ENCODE peak calls at places on chromosomes 2 and 18, in four cellular contexts. H is spleen, Q is left lobe of liver, W is heart left ventricle. V is an unnamed sample.

GRCh38 chr2:189204322-189204941 is 24.9 kb upstream of the COL5A2 start:
- DNase-seq in H (no peak), Q (no peak), W (no peak), V (no peak)

GRCh38 chr2:19796036-19796703 is 105.6 kb downstream of the TTC32 start:
- DNase-seq in H (no peak), Q (no peak), W (no peak), V (no peak)

GRCh38 chr18:34794346-34794745 is 84.2 kb downstream of the DTNA start:
- DNase-seq in H (no peak), Q (no peak), W (no peak), V (no peak)

GRCh38 chr2:12615509-12615908 is 101.2 kb upstream of the TRIB2 start:
- DNase-seq in H (no peak), Q (no peak), W (no peak), V (no peak)

GRCh38 chr2:62140785-62141740 is 54.9 kb upstream of the B3GNT2 start:
- DNase-seq in H (no peak), Q (no peak), W (no peak), V (no peak)

GRCh38 chr2:149490296-149490695 is 97.3 kb downstream of the MMADHC start:
- DNase-seq in H (no peak), Q (no peak), W (no peak), V (no peak)

GRCh38 chr2:55885129-55885943 is 38.2 kb downstream of the EFEMP1 start:
- DNase-seq in H (no peak), Q (no peak), W (no peak), V (no peak)

GRCh38 chr18:3392467-3392855 is 57.5 kb upstream of the TGIF1 start:
- DNase-seq in H (no peak), Q (no peak), W (no peak), V (no peak)

GRCh38 chr2:5618271-5618670 is 73.9 kb upstream of the SOX11 start:
- DNase-seq in H (no peak), Q (no peak), W (no peak), V (no peak)

GRCh38 chr2:119537792-119538191 is 6.5 kb upstream of the CFAP221 start:
- DNase-seq in H (no peak), Q (no peak), W (no peak), V (no peak)

GRCh38 chr2:138699421-138699820 is 80.8 kb downstream of the NXPH2 start:
- DNase-seq in H (no peak), Q (no peak), W (no peak), V (no peak)

GRCh38 chr2:112542123-112542973 is at the start of gene POLR1B:
- DNase-seq in H (peak), Q (peak), W (peak), V (peak)

GRCh38 chr18:39313992-39314391 is 1748.4 kb upstream of the CELF4 start:
- DNase-seq in H (no peak), Q (no peak), W (no peak), V (no peak)

GRCh38 chr18:68778280-68778875 is 19.5 kb upstream of the CCDC102B start:
- DNase-seq in H (no peak), Q (no peak), W (no peak), V (no peak)

GRCh38 chr2:2234398-2234797 is 96.7 kb downstream of the MYT1L start:
- DNase-seq in H (no peak), Q (no peak), W (no peak), V (no peak)

GRCh38 chr2:151380617-151381235 is 23.3 kb downstream of the TNFAIP6 start:
- DNase-seq in H (no peak), Q (no peak), W (no peak), V (no peak)

GRCh38 chr18:42196651-42197050 is 241.6 kb downstream of the PIK3C3 start:
- DNase-seq in H (no peak), Q (no peak), W (no peak), V (no peak)

GRCh38 chr2:54208364-54209240 is 47.4 kb downstream of the TSPYL6 start:
- DNase-seq in H (no peak), Q (no peak), W (no peak), V (no peak)

GRCh38 chr2:68971591-68972231 is 2.7 kb upstream of the GKN1 start:
- DNase-seq in H (no peak), Q (no peak), W (no peak), V (no peak)

GRCh38 chr2:185188656-185189055 is 549.9 kb upstream of the FSIP2 start:
- DNase-seq in H (no peak), Q (no peak), W (no peak), V (no peak)

GRCh38 chr18:63253428-63254372 is 65.9 kb downstream of the BCL2 start:
- DNase-seq in H (no peak), Q (no peak), W (no peak), V (no peak)

GRCh38 chr18:78737006-78737915 is 242.4 kb upstream of the SALL3 start:
- DNase-seq in H (peak), Q (peak), W (no peak), V (peak)

GRCh38 chr18:34884456-34884855 is 156.8 kb upstream of the MAPRE2 start:
- DNase-seq in H (no peak), Q (no peak), W (no peak), V (no peak)

GRCh38 chr2:10906926-10907479 is 4.7 kb upstream of the KCNF1 start:
- DNase-seq in H (no peak), Q (no peak), W (no peak), V (no peak)

GRCh38 chr2:211270257-211270656 is 713.9 kb downstream of the CPS1 start:
- DNase-seq in H (no peak), Q (no peak), W (no peak), V (no peak)

GRCh38 chr2:241507430-241508239 is 749 bp downstream of the STK25 start:
- DNase-seq in H (peak), Q (peak), W (peak), V (no peak)

GRCh38 chr2:24658531-24659202 is 134.5 kb downstream of the PTRHD1 start:
- DNase-seq in H (no peak), Q (no peak), W (no peak), V (no peak)

GRCh38 chr2:2992622-2993021 is 385.0 kb downstream of the EIPR1 start:
- DNase-seq in H (no peak), Q (no peak), W (no peak), V (no peak)

GRCh38 chr2:120392923-120393322 is 47.0 kb downstream of the INHBB start:
- DNase-seq in H (peak), Q (no peak), W (no peak), V (no peak)

GRCh38 chr2:151638188-151638933 is 95.9 kb downstream of the NEB start:
- DNase-seq in H (no peak), Q (peak), W (no peak), V (no peak)

GRCh38 chr2:107062599-107063196 is 176.7 kb upstream of the ST6GAL2 start:
- DNase-seq in H (no peak), Q (no peak), W (no peak), V (no peak)

GRCh38 chr2:55760125-55760524 is 66.5 kb upstream of the PNPT1 start:
- DNase-seq in H (no peak), Q (no peak), W (no peak), V (no peak)

GRCh38 chr18:73564073-73564472 is 583.6 kb downstream of the FBXO15 start:
- DNase-seq in H (no peak), Q (no peak), W (no peak), V (no peak)

GRCh38 chr2:203758841-203759691 is 52.6 kb downstream of the CD28 start:
- DNase-seq in H (no peak), Q (no peak), W (no peak), V (no peak)

GRCh38 chr2:111678651-111679050 is 205.3 kb downstream of the ANAPC1 start:
- DNase-seq in H (no peak), Q (no peak), W (no peak), V (no peak)

GRCh38 chr2:230660294-230661060 is 52.2 kb upstream of the CAB39 start:
- DNase-seq in H (peak), Q (peak), W (peak), V (no peak)

GRCh38 chr18:23756590-23757540 is 67.6 kb downstream of the LAMA3 start:
- DNase-seq in H (no peak), Q (no peak), W (no peak), V (no peak)

GRCh38 chr18:35511833-35512232 is 14.1 kb upstream of the INO80C start:
- DNase-seq in H (no peak), Q (no peak), W (no peak), V (peak)